ENCODE peak calls at places on chromosomes 3 and 15, in eight cellular contexts. One of them, this sample, is unnamed.

GRCh38 chr3:51876186-51876585 is 785 bp upstream of the IQCF5 start:
- DNase-seq in stomach: no peak
- DNase-seq in K562: no peak
- DNase-seq in esophagus muscularis mucosa: peak
- DNase-seq in transverse colon: no peak
- DNase-seq in A549: no peak
- DNase-seq in sigmoid colon: no peak
- DNase-seq in HepG2: no peak
- DNase-seq in this sample: no peak

GRCh38 chr3:194906229-194906629 is 220.5 kb downstream of the FAM43A start:
- DNase-seq in stomach: no peak
- DNase-seq in K562: no peak
- DNase-seq in esophagus muscularis mucosa: peak
- DNase-seq in transverse colon: no peak
- DNase-seq in A549: no peak
- DNase-seq in sigmoid colon: no peak
- DNase-seq in HepG2: peak
- DNase-seq in this sample: no peak

GRCh38 chr3:69998759-69999158 is 774 bp upstream of the SAMMSON start:
- DNase-seq in stomach: peak
- DNase-seq in K562: no peak
- DNase-seq in esophagus muscularis mucosa: no peak
- DNase-seq in transverse colon: no peak
- DNase-seq in A549: no peak
- DNase-seq in sigmoid colon: no peak
- DNase-seq in HepG2: no peak
- DNase-seq in this sample: no peak

GRCh38 chr3:134796313-134797079 is 1.4 kb downstream of the EPHB1 start:
- DNase-seq in stomach: no peak
- DNase-seq in K562: no peak
- DNase-seq in esophagus muscularis mucosa: peak
- DNase-seq in transverse colon: no peak
- DNase-seq in A549: no peak
- DNase-seq in sigmoid colon: peak
- DNase-seq in HepG2: no peak
- DNase-seq in this sample: no peak

GRCh38 chr15:63915888-63916731 is 82.4 kb upstream of the HERC1 start:
- DNase-seq in stomach: no peak
- DNase-seq in K562: no peak
- DNase-seq in esophagus muscularis mucosa: no peak
- DNase-seq in transverse colon: no peak
- DNase-seq in A549: peak
- DNase-seq in sigmoid colon: no peak
- DNase-seq in HepG2: no peak
- DNase-seq in this sample: no peak

GRCh38 chr3:66372681-66373350 is 128.0 kb downstream of the LRIG1 start:
- DNase-seq in stomach: no peak
- DNase-seq in K562: peak
- DNase-seq in esophagus muscularis mucosa: peak
- DNase-seq in transverse colon: peak
- DNase-seq in A549: no peak
- DNase-seq in sigmoid colon: no peak
- DNase-seq in HepG2: peak
- DNase-seq in this sample: no peak

GRCh38 chr3:138426211-138426610 is 8.2 kb upstream of the ESYT3 start:
- DNase-seq in stomach: no peak
- DNase-seq in K562: no peak
- DNase-seq in esophagus muscularis mucosa: no peak
- DNase-seq in transverse colon: no peak
- DNase-seq in A549: no peak
- DNase-seq in sigmoid colon: no peak
- DNase-seq in HepG2: no peak
- DNase-seq in this sample: no peak

GRCh38 chr3:189222927-189223706 is 51.3 kb downstream of the TPRG1 start:
- DNase-seq in stomach: no peak
- DNase-seq in K562: no peak
- DNase-seq in esophagus muscularis mucosa: no peak
- DNase-seq in transverse colon: no peak
- DNase-seq in A549: no peak
- DNase-seq in sigmoid colon: no peak
- DNase-seq in HepG2: no peak
- DNase-seq in this sample: no peak

GRCh38 chr3:58487140-58487886 is 4.6 kb upstream of the KCTD6 start:
- DNase-seq in stomach: no peak
- DNase-seq in K562: peak
- DNase-seq in esophagus muscularis mucosa: no peak
- DNase-seq in transverse colon: no peak
- DNase-seq in A549: no peak
- DNase-seq in sigmoid colon: no peak
- DNase-seq in HepG2: no peak
- DNase-seq in this sample: no peak
- TF ChIP-seq EP300 in stomach: no peak
- TF ChIP-seq EP300 in K562: no peak
- TF ChIP-seq EP300 in esophagus muscularis mucosa: no peak
- TF ChIP-seq EP300 in transverse colon: no peak
- TF ChIP-seq EP300 in A549: no peak
- TF ChIP-seq EP300 in sigmoid colon: no peak
- TF ChIP-seq EP300 in HepG2: no peak
- TF ChIP-seq EP300 in this sample: no peak

GRCh38 chr3:150545419-150546225 is 674 bp downstream of the SERP1 start:
- DNase-seq in stomach: peak
- DNase-seq in K562: peak
- DNase-seq in esophagus muscularis mucosa: peak
- DNase-seq in transverse colon: peak
- DNase-seq in A549: no peak
- DNase-seq in sigmoid colon: peak
- DNase-seq in HepG2: peak
- DNase-seq in this sample: peak

GRCh38 chr3:150544040-150544439 is 2.3 kb downstream of the SERP1 start:
- DNase-seq in stomach: no peak
- DNase-seq in K562: no peak
- DNase-seq in esophagus muscularis mucosa: no peak
- DNase-seq in transverse colon: no peak
- DNase-seq in A549: no peak
- DNase-seq in sigmoid colon: no peak
- DNase-seq in HepG2: no peak
- DNase-seq in this sample: no peak

GRCh38 chr3:150543128-150543527 is 3.2 kb downstream of the SERP1 start:
- DNase-seq in stomach: no peak
- DNase-seq in K562: no peak
- DNase-seq in esophagus muscularis mucosa: no peak
- DNase-seq in transverse colon: no peak
- DNase-seq in A549: no peak
- DNase-seq in sigmoid colon: no peak
- DNase-seq in HepG2: no peak
- DNase-seq in this sample: no peak

GRCh38 chr3:150544726-150545125 is 1.6 kb downstream of the SERP1 start:
- DNase-seq in stomach: no peak
- DNase-seq in K562: no peak
- DNase-seq in esophagus muscularis mucosa: no peak
- DNase-seq in transverse colon: no peak
- DNase-seq in A549: no peak
- DNase-seq in sigmoid colon: no peak
- DNase-seq in HepG2: peak
- DNase-seq in this sample: no peak

GRCh38 chr3:150543531-150543930 is 2.8 kb downstream of the SERP1 start:
- DNase-seq in stomach: no peak
- DNase-seq in K562: no peak
- DNase-seq in esophagus muscularis mucosa: no peak
- DNase-seq in transverse colon: no peak
- DNase-seq in A549: no peak
- DNase-seq in sigmoid colon: no peak
- DNase-seq in HepG2: no peak
- DNase-seq in this sample: no peak
- TF ChIP-seq POLR2A in stomach: no peak
- TF ChIP-seq POLR2A in K562: no peak
- TF ChIP-seq POLR2A in esophagus muscularis mucosa: no peak
- TF ChIP-seq POLR2A in transverse colon: no peak
- TF ChIP-seq POLR2A in A549: no peak
- TF ChIP-seq POLR2A in sigmoid colon: no peak
- TF ChIP-seq POLR2A in HepG2: peak
- TF ChIP-seq POLR2A in this sample: no peak

DNA sequence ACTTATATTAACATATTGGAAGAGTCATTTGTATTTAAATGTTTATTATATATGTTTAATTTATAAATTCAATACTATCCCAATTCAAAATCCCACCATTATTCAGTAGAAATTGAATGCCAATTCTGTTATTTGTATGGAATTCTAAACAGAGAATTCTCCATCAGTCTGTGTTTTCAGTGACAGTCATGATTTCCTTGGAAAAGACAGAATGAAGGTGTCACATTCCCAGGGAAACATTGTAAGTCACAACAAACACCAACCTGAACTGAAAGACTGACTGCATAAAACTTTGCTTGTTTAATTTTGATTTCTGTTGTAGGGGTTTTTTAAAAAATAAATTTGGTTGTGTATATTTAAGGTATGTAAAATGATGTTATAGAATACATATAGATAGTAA is 769.8 kb upstream of the BCHE start:
- DNase-seq in stomach: no peak
- DNase-seq in K562: no peak
- DNase-seq in esophagus muscularis mucosa: no peak
- DNase-seq in transverse colon: no peak
- DNase-seq in A549: no peak
- DNase-seq in sigmoid colon: no peak
- DNase-seq in HepG2: no peak
- DNase-seq in this sample: no peak
- TF ChIP-seq CTCF in stomach: no peak
- TF ChIP-seq CTCF in K562: no peak
- TF ChIP-seq CTCF in esophagus muscularis mucosa: no peak
- TF ChIP-seq CTCF in transverse colon: no peak
- TF ChIP-seq CTCF in A549: no peak
- TF ChIP-seq CTCF in sigmoid colon: no peak
- TF ChIP-seq CTCF in HepG2: no peak
- TF ChIP-seq CTCF in this sample: no peak

GRCh38 chr3:30167511-30168135 is 438.8 kb upstream of the TGFBR2 start:
- DNase-seq in stomach: no peak
- DNase-seq in K562: no peak
- DNase-seq in esophagus muscularis mucosa: no peak
- DNase-seq in transverse colon: no peak
- DNase-seq in A549: no peak
- DNase-seq in sigmoid colon: no peak
- DNase-seq in HepG2: no peak
- DNase-seq in this sample: no peak
- TF ChIP-seq EP300 in stomach: no peak
- TF ChIP-seq EP300 in K562: no peak
- TF ChIP-seq EP300 in esophagus muscularis mucosa: no peak
- TF ChIP-seq EP300 in transverse colon: no peak
- TF ChIP-seq EP300 in A549: no peak
- TF ChIP-seq EP300 in sigmoid colon: no peak
- TF ChIP-seq EP300 in HepG2: no peak
- TF ChIP-seq EP300 in this sample: no peak

DNA sequence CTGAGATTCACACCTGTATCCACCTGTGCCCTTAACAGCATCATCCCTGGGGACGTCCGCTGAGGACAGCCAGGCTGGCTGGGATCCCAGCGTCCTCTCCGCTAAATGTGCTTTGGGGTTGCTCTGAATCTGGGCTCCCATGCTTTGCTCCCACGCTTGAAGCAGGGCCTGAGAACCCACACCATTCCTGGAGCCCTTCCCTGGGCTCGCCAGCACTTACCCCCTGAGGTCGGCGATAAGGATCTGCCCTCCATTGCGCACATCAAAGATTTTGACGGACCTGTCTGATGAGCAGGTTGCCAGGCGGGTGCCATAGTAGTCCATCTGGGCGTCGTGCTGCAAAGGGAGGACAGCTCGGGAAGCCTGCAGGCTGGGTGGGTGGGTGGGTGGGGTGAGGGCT is 5.8 kb downstream of the SEC13 start:
- DNase-seq in stomach: no peak
- DNase-seq in K562: no peak
- DNase-seq in esophagus muscularis mucosa: no peak
- DNase-seq in transverse colon: no peak
- DNase-seq in A549: no peak
- DNase-seq in sigmoid colon: no peak
- DNase-seq in HepG2: no peak
- DNase-seq in this sample: no peak
- TF ChIP-seq POLR2A in stomach: no peak
- TF ChIP-seq POLR2A in K562: no peak
- TF ChIP-seq POLR2A in esophagus muscularis mucosa: no peak
- TF ChIP-seq POLR2A in transverse colon: no peak
- TF ChIP-seq POLR2A in A549: no peak
- TF ChIP-seq POLR2A in sigmoid colon: no peak
- TF ChIP-seq POLR2A in HepG2: no peak
- TF ChIP-seq POLR2A in this sample: no peak

GRCh38 chr3:44117736-44118135 is 124.0 kb upstream of the TOPAZ1 start:
- DNase-seq in stomach: no peak
- DNase-seq in K562: no peak
- DNase-seq in esophagus muscularis mucosa: no peak
- DNase-seq in transverse colon: no peak
- DNase-seq in A549: no peak
- DNase-seq in sigmoid colon: no peak
- DNase-seq in HepG2: no peak
- DNase-seq in this sample: no peak

GRCh38 chr3:44111482-44111881 is 130.2 kb upstream of the TOPAZ1 start:
- DNase-seq in stomach: no peak
- DNase-seq in K562: no peak
- DNase-seq in esophagus muscularis mucosa: no peak
- DNase-seq in transverse colon: no peak
- DNase-seq in A549: no peak
- DNase-seq in sigmoid colon: no peak
- DNase-seq in HepG2: no peak
- DNase-seq in this sample: no peak

GRCh38 chr3:44110643-44111042 is 131.0 kb upstream of the TOPAZ1 start:
- DNase-seq in stomach: no peak
- DNase-seq in K562: no peak
- DNase-seq in esophagus muscularis mucosa: no peak
- DNase-seq in transverse colon: no peak
- DNase-seq in A549: no peak
- DNase-seq in sigmoid colon: no peak
- DNase-seq in HepG2: no peak
- DNase-seq in this sample: no peak

GRCh38 chr3:44117239-44117638 is 124.4 kb upstream of the TOPAZ1 start:
- DNase-seq in stomach: no peak
- DNase-seq in K562: no peak
- DNase-seq in esophagus muscularis mucosa: no peak
- DNase-seq in transverse colon: no peak
- DNase-seq in A549: no peak
- DNase-seq in sigmoid colon: no peak
- DNase-seq in HepG2: no peak
- DNase-seq in this sample: no peak

GRCh38 chr3:44114142-44114541 is 127.5 kb upstream of the TOPAZ1 start:
- DNase-seq in stomach: peak
- DNase-seq in K562: peak
- DNase-seq in esophagus muscularis mucosa: no peak
- DNase-seq in transverse colon: peak
- DNase-seq in A549: no peak
- DNase-seq in sigmoid colon: no peak
- DNase-seq in HepG2: peak
- DNase-seq in this sample: peak
- TF ChIP-seq CTCF in stomach: peak
- TF ChIP-seq CTCF in K562: peak
- TF ChIP-seq CTCF in esophagus muscularis mucosa: peak
- TF ChIP-seq CTCF in transverse colon: peak
- TF ChIP-seq CTCF in A549: peak
- TF ChIP-seq CTCF in sigmoid colon: no peak
- TF ChIP-seq CTCF in HepG2: peak
- TF ChIP-seq CTCF in this sample: peak

DNA sequence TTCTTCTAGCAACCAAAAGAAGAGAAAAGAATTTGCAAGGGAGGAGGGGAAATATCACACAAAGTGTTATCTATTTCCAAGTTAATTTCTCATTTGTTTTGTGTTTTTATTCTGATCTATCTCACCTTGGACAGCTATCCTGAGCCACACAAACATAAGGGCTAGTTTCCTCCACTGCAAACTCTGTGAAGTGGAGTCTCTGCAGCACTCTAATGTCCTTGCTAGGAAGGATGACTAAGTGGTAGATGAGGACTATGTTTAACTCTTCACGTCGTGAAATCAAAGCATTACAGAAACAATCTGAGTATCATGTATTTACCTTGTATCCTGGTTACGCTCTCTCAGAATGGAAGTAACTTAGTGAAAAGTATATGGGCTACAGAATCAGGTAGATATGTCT is 33.9 kb upstream of the CHRM5 start:
- DNase-seq in stomach: no peak
- DNase-seq in K562: no peak
- DNase-seq in esophagus muscularis mucosa: no peak
- DNase-seq in transverse colon: no peak
- DNase-seq in A549: no peak
- DNase-seq in sigmoid colon: no peak
- DNase-seq in HepG2: no peak
- DNase-seq in this sample: no peak
- TF ChIP-seq EP300 in stomach: no peak
- TF ChIP-seq EP300 in K562: no peak
- TF ChIP-seq EP300 in esophagus muscularis mucosa: no peak
- TF ChIP-seq EP300 in transverse colon: no peak
- TF ChIP-seq EP300 in A549: no peak
- TF ChIP-seq EP300 in sigmoid colon: no peak
- TF ChIP-seq EP300 in HepG2: no peak
- TF ChIP-seq EP300 in this sample: no peak

This sample was measured in tibial nerve.